ENCODE peak calls at places on chromosomes 1 and 21, in nine cellular contexts. One of them, this sample, is unnamed.
A peak's percentile ranks its signal among the peaks of the same experiment; 100 is the strongest.

GRCh38 chr1:66350001-66350547 is 183.9 kb upstream of the SGIP1 start:
- DNase-seq in non-pigmented ciliary epithelial cell: no peak
- DNase-seq in activated CD4-positive, alpha-beta T cell treated with anti-CD3 and anti-CD28 coated beads for 1 hour: no peak
- DNase-seq in H7: no peak
- DNase-seq in CD8-positive, alpha-beta T cell: peak; percentile 35
- DNase-seq in caudate nucleus: peak; percentile 14
- DNase-seq in activated CD4-positive, CD25-positive, alpha-beta regulatory T cell: no peak
- DNase-seq in fibroblast of the aortic adventitia: peak; percentile 19
- DNase-seq in GM04504: no peak
- DNase-seq in this sample: no peak

GRCh38 chr1:13806108-13806507 is 106.1 kb downstream of the PRDM2 start:
- DNase-seq in GM04504: no peak
- DNase-seq in activated CD4-positive, CD25-positive, alpha-beta regulatory T cell: no peak
- DNase-seq in fibroblast of the aortic adventitia: no peak
- DNase-seq in non-pigmented ciliary epithelial cell: no peak
- DNase-seq in CD8-positive, alpha-beta T cell: no peak
- DNase-seq in H7: no peak
- DNase-seq in caudate nucleus: no peak
- DNase-seq in activated CD4-positive, alpha-beta T cell treated with anti-CD3 and anti-CD28 coated beads for 1 hour: no peak
- DNase-seq in this sample: no peak

GRCh38 chr1:89047734-89048133 is 17.3 kb downstream of the GBP1 start:
- DNase-seq in H7: no peak
- DNase-seq in activated CD4-positive, CD25-positive, alpha-beta regulatory T cell: no peak
- DNase-seq in CD8-positive, alpha-beta T cell: no peak
- DNase-seq in fibroblast of the aortic adventitia: peak; percentile 71
- DNase-seq in activated CD4-positive, alpha-beta T cell treated with anti-CD3 and anti-CD28 coated beads for 1 hour: no peak
- DNase-seq in GM04504: no peak
- DNase-seq in non-pigmented ciliary epithelial cell: no peak
- DNase-seq in caudate nucleus: no peak
- DNase-seq in this sample: no peak

GRCh38 chr1:231684333-231685244 is 58.0 kb downstream of the DISC1 start:
- DNase-seq in H7: no peak
- DNase-seq in caudate nucleus: no peak
- DNase-seq in GM04504: no peak
- DNase-seq in non-pigmented ciliary epithelial cell: no peak
- DNase-seq in activated CD4-positive, CD25-positive, alpha-beta regulatory T cell: no peak
- DNase-seq in fibroblast of the aortic adventitia: no peak
- DNase-seq in activated CD4-positive, alpha-beta T cell treated with anti-CD3 and anti-CD28 coated beads for 1 hour: no peak
- DNase-seq in CD8-positive, alpha-beta T cell: no peak
- DNase-seq in this sample: peak; percentile 23

GRCh38 chr1:31505884-31506497 is 70.3 kb upstream of the TINAGL1 start:
- DNase-seq in non-pigmented ciliary epithelial cell: peak; percentile 48
- DNase-seq in activated CD4-positive, CD25-positive, alpha-beta regulatory T cell: no peak
- DNase-seq in GM04504: peak; percentile 63
- DNase-seq in fibroblast of the aortic adventitia: peak; percentile 74
- DNase-seq in activated CD4-positive, alpha-beta T cell treated with anti-CD3 and anti-CD28 coated beads for 1 hour: no peak
- DNase-seq in H7: no peak
- DNase-seq in CD8-positive, alpha-beta T cell: no peak
- DNase-seq in caudate nucleus: no peak
- DNase-seq in this sample: no peak

GRCh38 chr21:42669069-42669468 is 15.6 kb downstream of the PDE9A start:
- DNase-seq in fibroblast of the aortic adventitia: peak; percentile 26
- DNase-seq in non-pigmented ciliary epithelial cell: no peak
- DNase-seq in H7: peak; percentile 86
- DNase-seq in activated CD4-positive, CD25-positive, alpha-beta regulatory T cell: no peak
- DNase-seq in activated CD4-positive, alpha-beta T cell treated with anti-CD3 and anti-CD28 coated beads for 1 hour: no peak
- DNase-seq in caudate nucleus: no peak
- DNase-seq in CD8-positive, alpha-beta T cell: no peak
- DNase-seq in GM04504: no peak
- DNase-seq in this sample: no peak

GRCh38 chr1:233281711-233282581 is 13.6 kb downstream of the PCNX2 start:
- DNase-seq in caudate nucleus: no peak
- DNase-seq in CD8-positive, alpha-beta T cell: no peak
- DNase-seq in activated CD4-positive, alpha-beta T cell treated with anti-CD3 and anti-CD28 coated beads for 1 hour: no peak
- DNase-seq in activated CD4-positive, CD25-positive, alpha-beta regulatory T cell: no peak
- DNase-seq in fibroblast of the aortic adventitia: peak; percentile 65
- DNase-seq in H7: no peak
- DNase-seq in non-pigmented ciliary epithelial cell: peak; percentile 24
- DNase-seq in GM04504: no peak
- DNase-seq in this sample: no peak

GRCh38 chr1:85628791-85629531 is 48.4 kb downstream of the CCN1 start:
- DNase-seq in fibroblast of the aortic adventitia: peak; percentile 44
- DNase-seq in caudate nucleus: no peak
- DNase-seq in non-pigmented ciliary epithelial cell: peak; percentile 71
- DNase-seq in GM04504: peak; percentile 57
- DNase-seq in CD8-positive, alpha-beta T cell: no peak
- DNase-seq in H7: peak; percentile 56
- DNase-seq in activated CD4-positive, alpha-beta T cell treated with anti-CD3 and anti-CD28 coated beads for 1 hour: no peak
- DNase-seq in activated CD4-positive, CD25-positive, alpha-beta regulatory T cell: no peak
- DNase-seq in this sample: no peak

GRCh38 chr1:11531943-11532342 is 53.0 kb downstream of the DISP3 start:
- DNase-seq in activated CD4-positive, alpha-beta T cell treated with anti-CD3 and anti-CD28 coated beads for 1 hour: no peak
- DNase-seq in GM04504: no peak
- DNase-seq in fibroblast of the aortic adventitia: no peak
- DNase-seq in activated CD4-positive, CD25-positive, alpha-beta regulatory T cell: no peak
- DNase-seq in caudate nucleus: no peak
- DNase-seq in H7: no peak
- DNase-seq in non-pigmented ciliary epithelial cell: no peak
- DNase-seq in CD8-positive, alpha-beta T cell: no peak
- DNase-seq in this sample: no peak

GRCh38 chr1:101509370-101509769 is 272.6 kb downstream of the S1PR1 start:
- DNase-seq in activated CD4-positive, CD25-positive, alpha-beta regulatory T cell: no peak
- DNase-seq in activated CD4-positive, alpha-beta T cell treated with anti-CD3 and anti-CD28 coated beads for 1 hour: no peak
- DNase-seq in H7: no peak
- DNase-seq in CD8-positive, alpha-beta T cell: no peak
- DNase-seq in fibroblast of the aortic adventitia: no peak
- DNase-seq in GM04504: no peak
- DNase-seq in caudate nucleus: peak; percentile 3
- DNase-seq in non-pigmented ciliary epithelial cell: no peak
- DNase-seq in this sample: no peak